ENCODE peak calls at places on chromosomes 3 and 15, in eight cellular contexts. E, M, U, C, O, L, D and K are unnamed samples.

GRCh38 chr3:102037209-102037608 is 187.9 kb downstream of the NFKBIZ start:
- DNase-seq in C (no peak), D (no peak), L (no peak), O (no peak), U (no peak), M (no peak), E (no peak), K (no peak)

GRCh38 chr3:108334698-108335097 is 38.4 kb downstream of the HHLA2 start:
- DNase-seq in L (no peak), C (no peak), O (peak; percentile 35), E (no peak), M (no peak), D (no peak), U (no peak), K (no peak)

GRCh38 chr3:138850151-138850550 is 15.4 kb upstream of the PIK3CB start:
- DNase-seq in U (peak; percentile 18), E (no peak), O (peak; percentile 34), M (no peak), L (no peak), D (no peak), C (no peak), K (no peak)

GRCh38 chr3:197026481-197026866 is 3.1 kb downstream of the MELTF start:
- DNase-seq in M (no peak), C (no peak), D (no peak), O (no peak), L (no peak), U (no peak), E (no peak), K (no peak)

GRCh38 chr3:149542375-149543312 is 68.1 kb downstream of the TM4SF4 start:
- DNase-seq in D (peak; percentile 78), U (no peak), L (no peak), O (peak; percentile 40), E (peak; percentile 87), M (no peak), C (no peak), K (no peak)

GRCh38 chr3:58994746-58995330 is 55.0 kb downstream of the CFAP20DC start:
- DNase-seq in D (peak; percentile 67), O (peak; percentile 83), C (no peak), M (peak; percentile 75), E (peak; percentile 34), U (peak; percentile 51), L (peak; percentile 39), K (peak; percentile 53)

GRCh38 chr3:54642147-54642546 is 285.7 kb downstream of the LRTM1 start:
- DNase-seq in L (no peak), E (no peak), U (no peak), O (no peak), C (no peak), D (no peak), M (no peak), K (no peak)

GRCh38 chr3:141261472-141262171 is 30.0 kb downstream of the PXYLP1 start:
- DNase-seq in E (no peak), D (no peak), C (no peak), M (no peak), O (peak; percentile 25), L (no peak), U (peak; percentile 11), K (no peak)

GRCh38 chr15:80152896-80153876 is at the start of gene FAH:
- DNase-seq in C (no peak), L (peak; percentile 30), O (peak; percentile 84), E (no peak), U (peak; percentile 72), M (peak; percentile 72), D (no peak), K (no peak)

GRCh38 chr3:94162700-94163099 is 99.8 kb downstream of the NSUN3 start:
- DNase-seq in O (peak; percentile 50), E (no peak), M (no peak), L (peak; percentile 13), U (peak; percentile 6), D (peak; percentile 75), C (no peak), K (peak; percentile 25)

GRCh38 chr15:98720577-98720976 is 72.2 kb downstream of the IGF1R start:
- DNase-seq in U (no peak), M (no peak), E (no peak), O (peak; percentile 12), D (no peak), C (no peak), L (no peak), K (no peak)

GRCh38 chr15:84766461-84767005 is 18.1 kb downstream of the ZNF592 start:
- DNase-seq in D (peak; percentile 27), M (no peak), L (no peak), E (no peak), C (no peak), O (no peak), U (peak; percentile 95), K (no peak)

GRCh38 chr3:136817448-136817847 is 1.5 kb upstream of the SLC35G2 start:
- DNase-seq in E (peak; percentile 58), U (no peak), M (no peak), O (peak; percentile 49), C (no peak), D (no peak), L (no peak), K (no peak)

GRCh38 chr3:14452676-14453367 is 50.4 kb downstream of the SLC6A6 start:
- DNase-seq in M (no peak), O (peak; percentile 96), L (no peak), D (peak; percentile 88), E (peak; percentile 91), C (no peak), U (no peak), K (peak; percentile 89)

GRCh38 chr15:77506311-77507150 is 85.8 kb downstream of the HMG20A start:
- DNase-seq in O (no peak), L (no peak), M (no peak), U (no peak), C (peak; percentile 83), D (no peak), E (no peak), K (no peak)

GRCh38 chr3:128293930-128294329 is 140.6 kb downstream of the EEFSEC start:
- DNase-seq in M (no peak), C (no peak), L (no peak), E (no peak), U (no peak), D (no peak), O (no peak), K (no peak)

GRCh38 chr15:94231728-94232086 is 346 bp downstream of the MCTP2 start:
- DNase-seq in U (peak; percentile 53), E (no peak), C (no peak), M (peak; percentile 35), D (no peak), O (peak; percentile 11), L (peak; percentile 7), K (no peak)

GRCh38 chr15:94230436-94230885 is 900 bp upstream of the MCTP2 start:
- DNase-seq in U (peak; percentile 24), M (no peak), C (no peak), O (peak; percentile 28), L (no peak), E (no peak), D (no peak), K (no peak)

GRCh38 chr15:94232107-94232506 is 746 bp downstream of the MCTP2 start:
- DNase-seq in O (no peak), E (no peak), C (no peak), L (no peak), U (peak; percentile 25), D (no peak), M (no peak), K (no peak)

GRCh38 chr15:94230886-94231727 is at the start of gene MCTP2:
- DNase-seq in D (peak; percentile 11), C (peak; percentile 96), E (peak; percentile 75), M (peak; percentile 93), O (peak; percentile 78), L (peak; percentile 62), U (peak; percentile 97), K (no peak)

DNA sequence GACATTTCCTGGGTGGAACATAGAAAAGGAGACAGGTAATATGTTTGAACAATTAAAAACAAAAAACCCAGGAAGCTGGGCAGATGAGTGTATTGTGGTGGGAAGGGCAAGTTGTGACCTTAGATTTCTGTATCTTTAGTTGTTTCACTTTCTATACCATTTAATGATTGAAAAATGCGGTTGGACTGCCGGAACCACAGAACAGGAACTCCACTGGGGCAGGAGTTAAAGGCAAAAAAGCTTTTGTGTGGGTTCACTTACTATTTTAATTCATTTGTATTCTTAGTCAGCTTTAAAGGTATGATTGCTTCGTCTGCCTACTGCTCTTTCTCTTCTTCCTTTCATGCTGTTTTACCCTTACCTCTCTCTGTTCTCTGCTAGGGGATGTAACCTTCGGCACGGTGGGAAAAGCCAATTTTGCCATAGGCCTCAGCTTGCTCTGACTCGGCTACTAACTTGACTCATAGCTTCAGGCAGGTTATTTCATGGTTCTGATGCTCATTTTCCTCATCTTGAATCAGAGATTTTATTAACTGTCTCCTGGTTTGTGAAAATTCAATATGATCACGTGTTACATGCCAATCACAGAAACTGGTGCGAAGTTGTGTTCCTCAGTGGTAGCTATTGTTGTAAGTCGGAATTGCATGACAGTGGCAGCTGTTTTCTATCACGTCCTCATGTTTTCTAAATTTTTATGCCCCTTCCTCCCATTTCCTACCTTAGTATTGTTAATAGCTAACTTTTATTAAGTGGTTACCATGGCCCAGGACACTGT is 1.6 kb upstream of the MCTP2 start:
- DNase-seq in C (no peak), U (peak; percentile 59), D (no peak), M (peak; percentile 92), L (no peak), O (no peak), E (no peak), K (no peak)
- H3K4me3 ChIP-seq in C (no peak overlapping the region), U (peak overlapping the region; percentile 84), D (no peak overlapping the region), M (peak overlapping the region; percentile 80), L (no peak overlapping the region), O (no peak overlapping the region), E (peak overlapping the region; percentile 67), K (no peak overlapping the region)

GRCh38 chr3:8864570-8865350 is 95.3 kb upstream of the OXTR start:
- DNase-seq in L (no peak), U (peak; percentile 59), O (no peak), E (no peak), D (no peak), M (no peak), C (no peak), K (no peak)
- H3K4me3 ChIP-seq in L (no peak overlapping the region), U (no peak overlapping the region), O (no peak overlapping the region), E (no peak overlapping the region), D (no peak overlapping the region), M (no peak overlapping the region), C (no peak overlapping the region), K (no peak overlapping the region)

DNA sequence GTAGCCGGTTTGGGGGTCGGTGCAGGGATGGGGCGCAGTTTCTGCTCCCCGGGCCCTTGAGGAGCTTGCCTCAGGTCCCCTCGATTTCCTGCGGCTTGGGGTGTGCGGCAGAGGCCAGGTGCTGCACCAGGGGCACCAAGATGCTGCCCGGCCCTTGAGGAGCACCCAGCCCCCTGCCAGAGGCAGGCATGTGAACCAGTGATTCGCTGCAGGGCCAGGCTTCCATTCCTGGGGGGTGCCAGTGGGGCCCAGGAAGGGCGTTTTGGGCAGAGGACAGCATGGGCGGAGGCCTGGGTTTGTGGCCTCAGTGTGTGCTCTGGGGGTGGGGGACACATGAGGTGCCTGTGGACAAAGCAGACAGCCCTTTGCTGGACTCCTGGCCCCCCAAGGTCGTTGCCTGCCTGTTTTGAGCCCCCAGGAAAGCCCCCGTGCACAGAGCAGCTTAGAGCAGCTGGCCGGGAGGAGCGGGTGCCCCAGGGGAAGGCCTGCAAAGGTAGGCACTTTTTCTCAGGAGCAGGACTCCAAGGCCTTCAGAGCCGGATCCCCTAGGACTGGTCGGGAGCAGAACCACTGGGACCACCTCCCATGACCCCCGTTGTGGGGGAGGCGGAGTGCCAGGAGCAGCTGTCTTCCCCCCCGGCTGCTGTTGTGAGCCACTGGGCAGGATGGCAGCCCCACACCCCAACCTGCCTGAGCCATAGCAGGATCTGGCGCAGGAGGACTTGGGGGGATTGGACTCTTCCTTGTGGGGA is 1.7 kb downstream of the PLXNA1 start:
- DNase-seq in L (no peak), C (no peak), O (peak; percentile 32), U (no peak), D (no peak), M (no peak), E (no peak), K (no peak)
- H3K4me3 ChIP-seq in L (peak overlapping the region; percentile 59), C (peak overlapping the region; percentile 77), O (peak overlapping the region; percentile 95), U (no peak overlapping the region), D (peak overlapping the region; percentile 85), M (no peak overlapping the region), E (peak overlapping the region; percentile 60), K (peak overlapping the region; percentile 72)

GRCh38 chr3:32401541-32402052 is 9.9 kb downstream of the CMTM7 start:
- DNase-seq in U (peak; percentile 87), M (peak; percentile 51), E (no peak), C (peak; percentile 87), D (peak; percentile 64), L (peak; percentile 46), O (peak; percentile 88), K (no peak)
- H3K4me3 ChIP-seq in U (peak overlapping the region; percentile 64), M (peak overlapping the region; percentile 61), E (no peak overlapping the region), C (peak overlapping the region; percentile 55), D (peak overlapping the region; percentile 42), L (peak overlapping the region; percentile 69), O (peak overlapping the region; percentile 71), K (peak overlapping the region; percentile 45)